ENCODE peak calls at places on chromosomes 12 and 14, in seven cellular contexts. F, P, B, L, V, N and I are unnamed samples.

GRCh38 chr14:93772263-93772662 is 16.0 kb downstream of the PRIMA1 start:
- DNase-seq in L (peak), F (peak), P (no peak), V (no peak), N (no peak), B (no peak), I (peak)

GRCh38 chr14:34843011-34843554 is 32.1 kb downstream of the BAZ1A start:
- DNase-seq in P (peak), V (no peak), L (no peak), F (peak), B (peak), N (peak), I (no peak)

GRCh38 chr14:32078030-32078793 is 1.1 kb downstream of the ARHGAP5 start:
- DNase-seq in F (peak), V (peak), B (no peak), N (peak), P (no peak), L (no peak), I (no peak)

GRCh38 chr12:25186788-25187397 is 8.1 kb downstream of the DNAI7 start:
- DNase-seq in L (no peak), P (no peak), F (no peak), B (no peak), V (no peak), N (peak), I (no peak)

GRCh38 chr14:29339491-29339890 is 572.9 kb downstream of the FOXG1 start:
- DNase-seq in P (no peak), L (no peak), N (peak), V (no peak), B (no peak), F (no peak), I (no peak)

GRCh38 chr12:108567974-108568652 is 5.7 kb downstream of the ISCU start:
- DNase-seq in F (no peak), N (peak), P (peak), L (no peak), V (no peak), B (no peak), I (no peak)

GRCh38 chr12:26293612-26294011 is 98.2 kb downstream of the SSPN start:
- DNase-seq in L (no peak), F (no peak), V (no peak), N (no peak), P (no peak), B (no peak), I (no peak)

GRCh38 chr14:21092147-21093011 is 6.1 kb downstream of the ZNF219 start:
- DNase-seq in V (peak), B (no peak), P (peak), L (peak), F (peak), N (peak), I (peak)

GRCh38 chr12:56723352-56723751 is 1.7 kb downstream of the NACA start:
- DNase-seq in P (no peak), F (no peak), N (no peak), V (no peak), L (no peak), B (no peak), I (no peak)

GRCh38 chr12:70660620-70661219 is 23.5 kb upstream of the PTPRB start:
- DNase-seq in N (peak), B (no peak), L (no peak), P (no peak), V (no peak), F (peak), I (no peak)

DNA sequence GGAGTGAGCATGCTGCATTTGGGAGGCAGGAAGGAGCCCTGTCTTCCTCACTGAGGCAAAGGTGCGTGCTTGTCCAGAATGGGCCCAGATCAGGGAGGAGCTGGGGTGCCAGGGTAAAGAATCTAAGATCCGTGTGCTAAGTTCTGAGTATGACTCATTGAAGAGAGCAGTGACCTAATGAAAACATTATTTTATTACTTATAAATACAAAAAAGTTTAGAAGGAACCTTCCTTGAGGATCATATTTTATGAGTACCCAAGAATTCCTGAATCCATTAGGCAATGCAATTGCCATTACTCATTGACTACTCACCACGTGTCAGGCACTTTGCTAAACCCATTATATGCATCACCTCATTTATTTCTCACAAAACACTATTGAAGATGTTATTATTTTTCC is 264.7 kb downstream of the EGLN3 start:
- DNase-seq in P (no peak), B (no peak), N (peak), L (no peak), V (no peak), F (no peak), I (no peak)
- H3K4me3 ChIP-seq in P (no peak), B (no peak), N (no peak), L (no peak), V (no peak), F (no peak), I (no peak)

GRCh38 chr12:125185311-125185739 is 120.1 kb downstream of the AACS start:
- DNase-seq in F (no peak), P (no peak), N (peak), B (no peak), V (no peak), L (peak), I (no peak)
- H3K4me3 ChIP-seq in F (no peak), P (no peak), N (peak), B (no peak), V (peak), L (no peak), I (peak)

DNA sequence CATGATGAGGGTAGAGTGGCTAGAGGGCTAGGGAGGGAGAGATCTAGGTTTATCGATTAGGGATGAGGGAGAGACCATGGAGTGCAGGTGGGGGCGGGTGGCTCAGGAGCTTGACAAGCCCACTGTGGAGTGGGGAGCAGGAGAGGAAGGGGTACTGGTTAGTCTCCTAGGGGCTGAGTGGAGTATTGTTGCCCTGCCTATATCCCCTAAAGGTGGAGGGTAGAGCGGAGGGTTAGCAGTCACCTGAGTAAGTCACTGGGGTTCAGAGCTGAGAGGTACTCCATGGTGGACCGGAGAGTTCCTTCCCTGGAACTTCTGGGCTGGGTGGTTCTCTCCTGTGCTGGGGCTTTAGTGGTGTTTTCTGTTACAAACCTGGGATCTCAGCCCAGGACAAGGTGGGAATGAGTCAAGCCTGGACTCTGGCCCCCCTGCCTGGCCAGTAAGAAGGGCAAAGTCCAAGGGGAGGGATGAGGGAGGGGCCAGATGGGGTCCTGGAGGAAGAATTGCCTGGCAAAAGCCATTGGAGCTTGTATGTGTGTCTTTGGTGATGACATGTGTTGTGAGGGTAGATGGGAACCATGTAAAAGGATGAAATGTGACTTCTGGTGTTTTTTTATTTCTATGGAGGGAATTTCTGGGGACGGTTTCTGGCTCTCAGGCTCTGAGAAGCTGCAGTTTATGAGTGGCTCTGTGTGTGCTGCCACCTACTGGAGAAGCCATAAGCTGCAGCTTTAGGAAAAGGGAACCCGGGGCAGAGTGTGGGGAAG is at the start of gene CIDEB:
- DNase-seq in P (no peak), N (peak), V (peak), L (no peak), B (no peak), F (no peak), I (no peak)
- H3K4me3 ChIP-seq in P (no peak), N (no peak), V (no peak), L (no peak), B (no peak), F (no peak), I (no peak)

GRCh38 chr14:105526781-105527380 is 498 bp downstream of the TMEM121 start:
- DNase-seq in B (no peak), L (peak), F (no peak), V (no peak), P (no peak), N (no peak), I (no peak)

GRCh38 chr14:105528197-105528858 is 1.9 kb downstream of the TMEM121 start:
- DNase-seq in L (peak), P (no peak), N (peak), B (peak), V (peak), F (peak), I (peak)

GRCh38 chr14:105525861-105526780 is at the start of gene TMEM121:
- DNase-seq in N (no peak), V (no peak), F (no peak), B (no peak), P (no peak), L (peak), I (peak)

GRCh38 chr14:105527381-105528196 is 1.2 kb downstream of the TMEM121 start:
- DNase-seq in B (no peak), F (no peak), N (no peak), P (no peak), L (no peak), V (no peak), I (no peak)

DNA sequence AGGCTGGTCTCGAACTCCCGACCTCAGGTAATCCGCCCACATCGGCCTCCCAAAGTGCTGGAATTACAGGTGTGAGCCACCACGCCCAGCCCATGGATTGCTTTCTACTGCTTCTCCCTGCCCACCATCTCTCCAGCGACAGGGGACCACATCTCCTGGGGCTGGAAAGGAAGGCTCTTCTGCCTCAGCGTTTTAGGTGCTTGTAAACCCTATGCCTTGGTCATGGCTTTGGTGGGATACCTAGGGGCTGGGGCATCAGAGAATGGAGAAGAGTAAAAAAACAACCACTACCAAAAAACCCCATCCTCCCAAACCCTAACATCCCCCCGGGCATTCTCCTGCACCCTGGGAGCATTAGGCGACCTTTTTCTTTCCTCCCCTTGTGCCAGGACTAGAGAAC is 1.1 kb upstream of the TMEM121 start:
- DNase-seq in B (no peak), L (peak), N (no peak), P (no peak), V (no peak), F (no peak), I (no peak)
- H3K4me3 ChIP-seq in B (no peak), L (no peak), N (no peak), P (no peak), V (no peak), F (no peak), I (no peak)

GRCh38 chr12:62860501-62861156 is 74.3 kb downstream of the PPM1H start:
- DNase-seq in L (no peak), P (no peak), B (no peak), V (no peak), F (no peak), N (peak), I (no peak)

GRCh38 chr12:62861157-62861535 is 73.8 kb downstream of the PPM1H start:
- DNase-seq in F (no peak), V (no peak), P (no peak), N (no peak), B (no peak), L (no peak), I (no peak)

GRCh38 chr12:62861586-62861985 is 73.4 kb downstream of the PPM1H start:
- DNase-seq in N (no peak), L (no peak), B (no peak), P (no peak), V (peak), F (no peak), I (no peak)

GRCh38 chr12:62856454-62856853 is 78.5 kb downstream of the PPM1H start:
- DNase-seq in L (no peak), B (no peak), V (no peak), P (no peak), N (no peak), F (no peak), I (no peak)

GRCh38 chr12:62859203-62859799 is 75.6 kb downstream of the PPM1H start:
- DNase-seq in B (no peak), L (no peak), P (no peak), N (no peak), F (no peak), V (no peak), I (no peak)
- H3K4me3 ChIP-seq in B (no peak), L (no peak), P (no peak), N (no peak), F (no peak), V (no peak), I (no peak)

DNA sequence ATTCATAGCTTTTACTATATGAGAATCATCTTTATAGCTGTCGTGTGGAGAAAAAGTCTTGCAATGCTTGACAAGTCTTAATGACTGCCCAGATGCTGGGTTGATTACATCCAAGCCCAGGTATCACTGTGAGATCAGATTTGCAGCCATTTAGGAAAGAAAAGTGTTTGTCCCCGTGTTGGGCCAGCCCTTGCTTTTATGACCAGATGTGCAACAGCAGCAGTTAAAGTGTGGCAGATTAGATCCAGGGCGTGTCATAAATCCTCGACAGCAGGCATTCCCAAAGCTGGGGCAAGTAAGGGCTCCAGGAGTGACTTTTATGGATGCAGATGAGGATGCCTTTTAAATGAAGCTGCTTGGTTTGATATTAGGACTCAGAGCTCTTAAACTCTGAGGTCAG is 1.6 kb downstream of the SMOC1 start:
- DNase-seq in P (no peak), N (no peak), F (no peak), B (no peak), V (no peak), L (no peak), I (no peak)
- H3K4me3 ChIP-seq in P (no peak), N (peak), F (no peak), B (peak), V (peak), L (peak), I (no peak)

GRCh38 chr12:130936566-130936965 is 17.1 kb upstream of the ADGRD1 start:
- DNase-seq in L (no peak), P (no peak), N (no peak), F (no peak), V (no peak), B (no peak), I (no peak)

GRCh38 chr12:130932061-130932650 is 21.6 kb upstream of the ADGRD1 start:
- DNase-seq in F (no peak), P (no peak), V (no peak), N (no peak), L (no peak), B (no peak), I (no peak)

GRCh38 chr12:130934753-130935152 is 19.0 kb upstream of the ADGRD1 start:
- DNase-seq in P (no peak), V (no peak), B (no peak), L (no peak), F (no peak), N (no peak), I (no peak)

GRCh38 chr12:130929363-130929762 is 24.3 kb upstream of the ADGRD1 start:
- DNase-seq in F (no peak), L (no peak), N (no peak), P (no peak), V (no peak), B (no peak), I (no peak)

GRCh38 chr12:130933269-130933995 is 20.3 kb upstream of the ADGRD1 start:
- DNase-seq in N (no peak), V (no peak), F (no peak), P (no peak), L (no peak), B (no peak), I (no peak)
- H3K4me3 ChIP-seq in N (no peak), V (no peak), F (no peak), P (no peak), L (no peak), B (no peak), I (no peak)